ENCODE peak calls at places on chromosomes 3 and 15, in six cellular contexts. S, F, J, B, Z and P are unnamed samples.

GRCh38 chr15:63593705-63594671 is 3.2 kb upstream of the FBXL22 start:
- DNase-seq in S (no peak), F (no peak), J (no peak), B (no peak), Z (no peak), P (no peak)

GRCh38 chr3:14803101-14803980 is 15.4 kb upstream of the FGD5 start:
- DNase-seq in S (peak; percentile 71), F (no peak), J (peak; percentile 61), B (no peak), Z (no peak), P (no peak)

GRCh38 chr15:96122077-96123027 is 208.1 kb upstream of the NR2F2 start:
- DNase-seq in S (no peak), F (no peak), J (no peak), B (no peak), Z (no peak), P (no peak)

GRCh38 chr15:76840830-76841460 is 64.2 kb downstream of the SCAPER start:
- DNase-seq in S (no peak), F (no peak), J (no peak), B (no peak), Z (no peak), P (no peak)

GRCh38 chr3:157369712-157370447 is 66.8 kb upstream of the PTX3 start:
- DNase-seq in S (no peak), F (no peak), J (no peak), B (no peak), Z (no peak), P (no peak)

GRCh38 chr15:42289166-42289565 is 15.9 kb upstream of the TMEM87A start:
- DNase-seq in S (no peak), F (no peak), J (no peak), B (no peak), Z (no peak), P (no peak)

GRCh38 chr3:162224736-162225135 is 728.1 kb downstream of the OTOL1 start:
- DNase-seq in S (no peak), F (no peak), J (no peak), B (no peak), Z (no peak), P (no peak)

GRCh38 chr3:97994328-97994945 is 22.2 kb upstream of the RIOX2 start:
- DNase-seq in S (no peak), F (no peak), J (no peak), B (no peak), Z (no peak), P (no peak)

GRCh38 chr3:23993556-23994246 is 48.6 kb downstream of the NR1D2 start:
- DNase-seq in S (no peak), F (no peak), J (no peak), B (no peak), Z (no peak), P (no peak)

GRCh38 chr15:89195836-89196235 is 25.5 kb downstream of the RLBP1 start:
- DNase-seq in S (no peak), F (no peak), J (no peak), B (no peak), Z (no peak), P (no peak)

GRCh38 chr3:127221062-127222035 is 28.4 kb downstream of the PRR23E start:
- DNase-seq in S (no peak), F (no peak), J (no peak), B (no peak), Z (no peak), P (no peak)

GRCh38 chr3:75337226-75337900 is 326.8 kb upstream of the FRG2C start:
- DNase-seq in S (no peak), F (no peak), J (no peak), B (no peak), Z (no peak), P (no peak)

GRCh38 chr3:75342425-75342824 is 321.7 kb upstream of the FRG2C start:
- DNase-seq in S (no peak), F (no peak), J (no peak), B (no peak), Z (no peak), P (no peak)

GRCh38 chr3:75338342-75338741 is 325.8 kb upstream of the FRG2C start:
- DNase-seq in S (no peak), F (no peak), J (no peak), B (no peak), Z (no peak), P (no peak)

DNA sequence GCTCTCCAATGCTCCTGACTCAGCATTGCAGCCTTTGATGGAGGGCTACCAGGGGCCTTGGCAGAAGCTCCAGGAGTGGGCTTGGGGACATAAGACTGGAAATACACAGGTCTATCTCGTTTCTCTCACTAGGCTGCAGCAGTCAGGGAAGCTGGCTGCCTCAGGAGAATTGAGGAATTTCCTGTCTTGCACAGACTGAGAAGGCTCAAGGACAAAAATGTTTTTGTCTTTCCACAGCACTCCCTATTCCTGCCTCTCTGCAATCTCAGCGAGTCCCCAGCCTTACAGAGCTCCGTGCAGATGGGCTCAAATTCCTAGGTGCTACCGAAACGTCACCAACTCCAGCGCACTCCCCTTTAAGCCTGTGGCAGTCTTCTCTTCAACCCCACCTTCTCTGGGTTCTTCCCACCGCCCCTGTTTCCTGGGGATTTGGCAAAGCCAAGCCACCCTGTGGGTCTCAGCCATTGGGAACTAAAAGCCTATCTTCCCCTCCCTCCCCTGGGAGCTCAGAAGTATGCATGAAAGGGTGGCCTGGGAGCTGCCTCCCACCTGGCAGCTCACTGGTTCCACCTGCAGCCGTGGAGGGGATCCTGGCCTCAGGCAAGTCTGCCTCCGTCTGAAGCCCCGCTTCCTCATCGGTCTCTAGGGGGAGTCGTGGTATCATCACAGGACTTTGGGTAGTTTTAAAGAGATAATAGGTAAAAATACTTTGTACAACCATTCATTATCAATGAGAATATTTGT is 322.6 kb upstream of the FRG2C start:
- DNase-seq in S (no peak), F (peak; percentile 15), J (no peak), B (no peak), Z (no peak), P (no peak)
- TF ChIP-seq CTCF in S (no peak), F (peak; percentile 73), J (peak; percentile 25), B (no peak), Z (no peak), P (no peak)

DNA sequence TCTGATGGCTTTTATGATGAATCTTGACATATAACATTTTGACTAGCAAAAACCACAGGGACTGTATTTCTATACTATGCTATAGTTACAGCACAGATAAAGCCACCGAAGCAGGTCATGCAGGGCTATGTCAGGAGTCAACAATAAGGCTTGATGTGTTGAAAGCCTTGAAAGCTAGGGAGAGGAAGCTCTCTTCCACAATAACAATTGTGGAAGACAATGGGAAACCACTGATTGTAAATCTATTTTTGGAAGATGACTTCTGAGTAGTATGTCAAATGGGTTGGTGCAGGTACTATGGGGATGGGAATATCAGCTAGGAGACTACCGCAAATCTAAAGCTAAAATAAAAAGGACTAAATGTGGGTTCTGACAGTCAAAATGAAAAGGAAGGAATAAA is 4.0 kb upstream of the AQR start:
- DNase-seq in S (no peak), F (no peak), J (no peak), B (no peak), Z (no peak), P (no peak)
- TF ChIP-seq CTCF in S (no peak), F (no peak), J (no peak), B (no peak), Z (no peak), P (no peak)

GRCh38 chr3:31695280-31696008 is 162.7 kb downstream of the STT3B start:
- DNase-seq in S (no peak), F (no peak), J (peak; percentile 22), B (no peak), Z (no peak), P (no peak)

GRCh38 chr3:31693346-31693745 is 160.6 kb downstream of the STT3B start:
- DNase-seq in S (no peak), F (no peak), J (no peak), B (no peak), Z (no peak), P (no peak)

GRCh38 chr3:31688847-31689246 is 156.1 kb downstream of the STT3B start:
- DNase-seq in S (no peak), F (no peak), J (no peak), B (no peak), Z (no peak), P (no peak)

GRCh38 chr3:31696009-31696297 is 163.2 kb downstream of the STT3B start:
- DNase-seq in S (no peak), F (no peak), J (no peak), B (no peak), Z (no peak), P (no peak)

GRCh38 chr3:31692714-31693113 is 160.0 kb downstream of the STT3B start:
- DNase-seq in S (no peak), F (no peak), J (no peak), B (no peak), Z (no peak), P (no peak)
- TF ChIP-seq CTCF in S (no peak), F (peak; percentile 14), J (peak; percentile 42), B (no peak), Z (no peak), P (peak; percentile 3)

DNA sequence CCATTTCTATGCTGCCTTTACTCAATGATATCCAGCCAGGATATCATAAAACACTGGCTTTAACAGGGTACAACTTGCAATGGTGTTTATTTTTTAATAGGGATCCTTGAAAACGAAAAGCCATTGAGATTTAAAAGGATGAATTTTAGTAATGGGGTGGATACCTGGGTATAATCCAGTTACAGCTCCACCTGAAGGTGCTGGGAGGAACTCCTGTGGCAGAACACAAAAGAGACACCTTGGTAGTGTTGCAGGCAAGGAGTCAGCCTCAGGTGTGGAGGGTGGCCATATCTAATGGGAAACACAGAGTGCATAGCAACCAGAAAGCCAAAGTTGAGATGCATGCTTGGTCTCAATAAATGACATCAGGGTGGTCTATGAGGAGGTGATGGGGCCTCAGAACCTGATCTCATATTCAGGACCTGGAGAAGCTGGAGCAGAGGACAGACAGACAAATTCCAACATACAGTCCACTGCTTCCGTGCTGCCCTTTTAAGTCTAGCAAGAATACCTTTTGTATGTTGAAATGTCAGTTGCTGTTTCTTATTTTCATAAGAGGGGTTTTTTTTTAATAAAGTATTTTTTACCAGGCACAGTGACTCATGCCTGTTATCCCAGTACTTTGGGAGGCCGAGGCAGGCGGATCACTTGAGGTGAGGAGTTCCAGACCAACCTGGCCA is 12.0 kb upstream of the PAQR9 start:
- DNase-seq in S (no peak), F (no peak), J (peak; percentile 35), B (no peak), Z (no peak), P (no peak)
- TF ChIP-seq CTCF in S (no peak), F (peak; percentile 44), J (peak; percentile 32), B (no peak), Z (no peak), P (peak; percentile 53)

DNA sequence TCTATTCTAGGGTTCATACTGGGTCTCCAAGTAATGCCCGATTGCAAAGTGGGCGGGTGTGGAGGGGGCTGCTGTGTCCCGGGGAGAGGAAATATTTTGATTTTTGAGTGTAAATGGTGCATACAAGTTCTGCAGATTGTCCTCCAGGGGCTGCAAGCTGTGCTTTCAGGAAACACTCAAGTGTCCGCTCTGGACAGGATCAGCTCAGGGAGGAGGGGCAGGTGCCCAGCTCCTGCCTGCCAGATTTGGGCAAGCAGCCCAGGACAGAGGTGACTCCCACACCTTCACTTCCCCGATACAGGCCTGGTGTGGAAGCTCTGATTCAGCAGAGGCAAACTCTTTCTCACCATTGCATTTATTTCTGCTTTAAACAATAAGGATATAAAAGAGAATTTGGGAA is 142.7 kb downstream of the ALDH1A2 start:
- DNase-seq in S (no peak), F (no peak), J (no peak), B (no peak), Z (no peak), P (no peak)
- TF ChIP-seq CTCF in S (no peak), F (no peak), J (no peak), B (no peak), Z (no peak), P (no peak)

DNA sequence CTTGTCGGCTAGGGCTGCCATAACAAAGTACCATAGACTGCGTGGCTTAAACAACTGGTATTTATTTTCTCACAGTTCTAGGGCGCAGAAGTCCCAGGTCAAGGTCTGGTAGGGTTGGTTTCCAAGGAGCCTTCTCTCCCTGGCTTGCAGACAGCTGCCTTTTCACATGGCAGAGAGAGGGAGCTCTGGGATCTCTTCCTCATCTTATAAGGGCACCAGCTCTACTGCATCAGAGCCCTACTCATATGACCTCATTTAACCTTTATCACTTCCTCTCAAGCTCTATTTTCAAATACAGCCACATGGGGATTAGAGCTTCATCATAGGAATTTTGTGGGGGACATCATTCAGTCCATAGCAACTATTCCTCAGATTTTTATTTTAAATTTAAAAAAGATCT is 17.6 kb upstream of the PAQR9 start:
- DNase-seq in S (no peak), F (no peak), J (no peak), B (no peak), Z (no peak), P (no peak)
- TF ChIP-seq CTCF in S (no peak), F (no peak), J (no peak), B (no peak), Z (no peak), P (no peak)